ENCODE peak calls at places on chromosome 4, in six cellular contexts. One of them, this sample, is unnamed.

GRCh38 chr4:31234494-31234893 is 514.3 kb downstream of the PCDH7 start:
- DNase-seq in OCI-LY7: no peak
- DNase-seq in hepatocyte: peak
- DNase-seq in GM23248: no peak
- DNase-seq in lower lobe of right lung: no peak
- DNase-seq in brain microvascular endothelial cell: no peak
- DNase-seq in this sample: no peak

GRCh38 chr4:143616771-143617170 is 83.7 kb downstream of the FREM3 start:
- DNase-seq in OCI-LY7: no peak
- DNase-seq in brain microvascular endothelial cell: peak
- DNase-seq in hepatocyte: no peak
- DNase-seq in GM23248: peak
- DNase-seq in lower lobe of right lung: no peak
- DNase-seq in this sample: no peak

GRCh38 chr4:52618795-52619590 is 40.1 kb downstream of the USP46 start:
- DNase-seq in lower lobe of right lung: no peak
- DNase-seq in brain microvascular endothelial cell: no peak
- DNase-seq in OCI-LY7: no peak
- DNase-seq in hepatocyte: no peak
- DNase-seq in GM23248: no peak
- DNase-seq in this sample: no peak

GRCh38 chr4:6647582-6648230 is 7.2 kb downstream of the MRFAP1 start:
- DNase-seq in OCI-LY7: no peak
- DNase-seq in hepatocyte: no peak
- DNase-seq in GM23248: no peak
- DNase-seq in lower lobe of right lung: no peak
- DNase-seq in brain microvascular endothelial cell: no peak
- DNase-seq in this sample: no peak

GRCh38 chr4:82903737-82904136 is 3.2 kb downstream of the THAP9 start:
- DNase-seq in hepatocyte: no peak
- DNase-seq in brain microvascular endothelial cell: no peak
- DNase-seq in lower lobe of right lung: no peak
- DNase-seq in OCI-LY7: no peak
- DNase-seq in GM23248: no peak
- DNase-seq in this sample: no peak

GRCh38 chr4:77399831-77400230 is 205.8 kb upstream of the CXCL13 start:
- DNase-seq in GM23248: no peak
- DNase-seq in OCI-LY7: no peak
- DNase-seq in lower lobe of right lung: no peak
- DNase-seq in brain microvascular endothelial cell: no peak
- DNase-seq in hepatocyte: no peak
- DNase-seq in this sample: no peak

GRCh38 chr4:8167291-8167690 is 8.7 kb upstream of the ABLIM2 start:
- DNase-seq in brain microvascular endothelial cell: no peak
- DNase-seq in GM23248: no peak
- DNase-seq in OCI-LY7: no peak
- DNase-seq in lower lobe of right lung: peak
- DNase-seq in hepatocyte: no peak
- DNase-seq in this sample: no peak

GRCh38 chr4:100981447-100982204 is 365.7 kb downstream of the PPP3CA start:
- DNase-seq in brain microvascular endothelial cell: no peak
- DNase-seq in lower lobe of right lung: peak
- DNase-seq in OCI-LY7: no peak
- DNase-seq in GM23248: peak
- DNase-seq in hepatocyte: peak
- DNase-seq in this sample: no peak

GRCh38 chr4:48271048-48271452 is 1.4 kb upstream of the TEC start:
- DNase-seq in lower lobe of right lung: no peak
- DNase-seq in hepatocyte: no peak
- DNase-seq in OCI-LY7: peak
- DNase-seq in GM23248: no peak
- DNase-seq in brain microvascular endothelial cell: no peak
- DNase-seq in this sample: no peak

GRCh38 chr4:55758081-55758480 is 61.5 kb upstream of the EXOC1L start:
- DNase-seq in OCI-LY7: no peak
- DNase-seq in hepatocyte: no peak
- DNase-seq in lower lobe of right lung: no peak
- DNase-seq in GM23248: peak
- DNase-seq in brain microvascular endothelial cell: no peak
- DNase-seq in this sample: no peak

GRCh38 chr4:86443495-86443894 is 83.6 kb upstream of the MAPK10 start:
- DNase-seq in hepatocyte: no peak
- DNase-seq in OCI-LY7: no peak
- DNase-seq in brain microvascular endothelial cell: no peak
- DNase-seq in GM23248: no peak
- DNase-seq in lower lobe of right lung: no peak
- DNase-seq in this sample: no peak

GRCh38 chr4:150784939-150785338 is 203.0 kb downstream of the MAB21L2 start:
- DNase-seq in OCI-LY7: no peak
- DNase-seq in hepatocyte: no peak
- DNase-seq in GM23248: no peak
- DNase-seq in brain microvascular endothelial cell: no peak
- DNase-seq in lower lobe of right lung: no peak
- DNase-seq in this sample: no peak

GRCh38 chr4:123127218-123127617 is 204.8 kb upstream of the NUDT6 start:
- DNase-seq in lower lobe of right lung: no peak
- DNase-seq in brain microvascular endothelial cell: no peak
- DNase-seq in GM23248: peak
- DNase-seq in hepatocyte: no peak
- DNase-seq in OCI-LY7: peak
- DNase-seq in this sample: no peak

GRCh38 chr4:56288663-56289062 is 98.6 kb downstream of the AASDH start:
- DNase-seq in OCI-LY7: no peak
- DNase-seq in GM23248: no peak
- DNase-seq in brain microvascular endothelial cell: no peak
- DNase-seq in hepatocyte: no peak
- DNase-seq in lower lobe of right lung: no peak
- DNase-seq in this sample: no peak

GRCh38 chr4:72974694-72975487 is 94.6 kb downstream of the COX18 start:
- DNase-seq in brain microvascular endothelial cell: peak
- DNase-seq in hepatocyte: no peak
- DNase-seq in lower lobe of right lung: no peak
- DNase-seq in OCI-LY7: no peak
- DNase-seq in GM23248: peak
- DNase-seq in this sample: no peak

GRCh38 chr4:2291705-2292651 is 30.1 kb upstream of the MXD4 start:
- DNase-seq in GM23248: no peak
- DNase-seq in hepatocyte: peak
- DNase-seq in OCI-LY7: no peak
- DNase-seq in brain microvascular endothelial cell: no peak
- DNase-seq in lower lobe of right lung: no peak
- DNase-seq in this sample: peak

GRCh38 chr4:168803727-168804126 is 206.3 kb downstream of the CBR4 start:
- DNase-seq in OCI-LY7: no peak
- DNase-seq in brain microvascular endothelial cell: peak
- DNase-seq in GM23248: peak
- DNase-seq in lower lobe of right lung: no peak
- DNase-seq in hepatocyte: no peak
- DNase-seq in this sample: no peak

GRCh38 chr4:142815834-142816233 is 30.3 kb downstream of the INPP4B start:
- DNase-seq in hepatocyte: no peak
- DNase-seq in lower lobe of right lung: no peak
- DNase-seq in brain microvascular endothelial cell: peak
- DNase-seq in OCI-LY7: no peak
- DNase-seq in GM23248: peak
- DNase-seq in this sample: no peak

GRCh38 chr4:152316969-152317368 is 218.9 kb downstream of the FBXW7 start:
- DNase-seq in brain microvascular endothelial cell: no peak
- DNase-seq in GM23248: peak
- DNase-seq in OCI-LY7: no peak
- DNase-seq in hepatocyte: no peak
- DNase-seq in lower lobe of right lung: no peak
- DNase-seq in this sample: no peak

GRCh38 chr4:178612725-178613124 is 1170.5 kb upstream of the AGA start:
- DNase-seq in lower lobe of right lung: no peak
- DNase-seq in OCI-LY7: no peak
- DNase-seq in brain microvascular endothelial cell: no peak
- DNase-seq in hepatocyte: no peak
- DNase-seq in GM23248: no peak
- DNase-seq in this sample: no peak

GRCh38 chr4:8763966-8764901 is 107.4 kb downstream of the HMX1 start:
- DNase-seq in lower lobe of right lung: peak
- DNase-seq in brain microvascular endothelial cell: no peak
- DNase-seq in OCI-LY7: no peak
- DNase-seq in GM23248: no peak
- DNase-seq in hepatocyte: no peak
- DNase-seq in this sample: peak

GRCh38 chr4:158861766-158862165 is 92.9 kb downstream of the FNIP2 start:
- DNase-seq in brain microvascular endothelial cell: no peak
- DNase-seq in OCI-LY7: no peak
- DNase-seq in GM23248: no peak
- DNase-seq in lower lobe of right lung: no peak
- DNase-seq in hepatocyte: no peak
- DNase-seq in this sample: no peak

GRCh38 chr4:150250998-150251651 is 172.9 kb downstream of the DCLK2 start:
- DNase-seq in lower lobe of right lung: no peak
- DNase-seq in brain microvascular endothelial cell: no peak
- DNase-seq in OCI-LY7: no peak
- DNase-seq in GM23248: no peak
- DNase-seq in hepatocyte: peak
- DNase-seq in this sample: no peak

DNA sequence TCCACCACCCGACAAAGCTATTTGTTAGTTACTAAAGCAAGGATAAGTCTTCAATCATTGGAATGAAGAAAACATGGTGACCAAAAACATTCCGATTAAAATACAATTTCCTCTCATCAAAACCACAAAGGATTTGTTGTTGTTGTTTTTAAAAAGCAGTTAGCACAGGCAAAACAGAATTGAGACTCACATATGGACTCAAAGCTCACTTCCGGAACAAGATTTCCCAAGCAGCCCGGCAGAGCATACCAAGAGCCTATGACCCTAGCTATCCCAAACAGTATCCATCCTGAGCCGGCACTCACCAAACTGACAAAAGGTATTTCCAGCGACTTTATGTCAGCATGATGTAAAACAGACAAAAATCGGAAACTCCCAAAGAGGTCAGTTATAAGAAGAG is 39.9 kb downstream of the ADGRA3 start:
- DNase-seq in GM23248: no peak
- DNase-seq in lower lobe of right lung: no peak
- DNase-seq in hepatocyte: no peak
- DNase-seq in OCI-LY7: no peak
- DNase-seq in brain microvascular endothelial cell: no peak
- DNase-seq in this sample: no peak
- H3K4me3 ChIP-seq in GM23248: no peak
- H3K4me3 ChIP-seq in lower lobe of right lung: no peak
- H3K4me3 ChIP-seq in hepatocyte: no peak
- H3K4me3 ChIP-seq in OCI-LY7: no peak
- H3K4me3 ChIP-seq in brain microvascular endothelial cell: no peak
- H3K4me3 ChIP-seq in this sample: no peak

GRCh38 chr4:112348488-112349158 is 51.5 kb downstream of the ALPK1 start:
- DNase-seq in GM23248: peak
- DNase-seq in lower lobe of right lung: no peak
- DNase-seq in OCI-LY7: no peak
- DNase-seq in brain microvascular endothelial cell: peak
- DNase-seq in hepatocyte: peak
- DNase-seq in this sample: no peak
- H3K4me3 ChIP-seq in GM23248: peak
- H3K4me3 ChIP-seq in lower lobe of right lung: no peak
- H3K4me3 ChIP-seq in OCI-LY7: no peak
- H3K4me3 ChIP-seq in brain microvascular endothelial cell: peak
- H3K4me3 ChIP-seq in hepatocyte: no peak
- H3K4me3 ChIP-seq in this sample: no peak

GRCh38 chr4:154416183-154416543 is 75.4 kb downstream of the DCHS2 start:
- DNase-seq in brain microvascular endothelial cell: no peak
- DNase-seq in hepatocyte: peak
- DNase-seq in OCI-LY7: peak
- DNase-seq in GM23248: peak
- DNase-seq in lower lobe of right lung: no peak
- DNase-seq in this sample: peak
- H3K4me3 ChIP-seq in brain microvascular endothelial cell: peak
- H3K4me3 ChIP-seq in hepatocyte: peak
- H3K4me3 ChIP-seq in OCI-LY7: peak
- H3K4me3 ChIP-seq in GM23248: peak
- H3K4me3 ChIP-seq in lower lobe of right lung: peak
- H3K4me3 ChIP-seq in this sample: peak

GRCh38 chr4:11427201-11427996 is 1.3 kb downstream of the HS3ST1 start:
- DNase-seq in OCI-LY7: no peak
- DNase-seq in GM23248: no peak
- DNase-seq in lower lobe of right lung: no peak
- DNase-seq in brain microvascular endothelial cell: no peak
- DNase-seq in hepatocyte: peak
- DNase-seq in this sample: no peak
- H3K4me3 ChIP-seq in OCI-LY7: no peak
- H3K4me3 ChIP-seq in GM23248: no peak
- H3K4me3 ChIP-seq in lower lobe of right lung: peak
- H3K4me3 ChIP-seq in brain microvascular endothelial cell: peak
- H3K4me3 ChIP-seq in hepatocyte: peak
- H3K4me3 ChIP-seq in this sample: peak

GRCh38 chr4:108355523-108356208 is 186.9 kb upstream of the LEF1 start:
- DNase-seq in brain microvascular endothelial cell: no peak
- DNase-seq in GM23248: no peak
- DNase-seq in OCI-LY7: no peak
- DNase-seq in hepatocyte: no peak
- DNase-seq in lower lobe of right lung: no peak
- DNase-seq in this sample: no peak
- H3K4me3 ChIP-seq in brain microvascular endothelial cell: no peak
- H3K4me3 ChIP-seq in GM23248: no peak
- H3K4me3 ChIP-seq in OCI-LY7: no peak
- H3K4me3 ChIP-seq in hepatocyte: no peak
- H3K4me3 ChIP-seq in lower lobe of right lung: no peak
- H3K4me3 ChIP-seq in this sample: no peak

DNA sequence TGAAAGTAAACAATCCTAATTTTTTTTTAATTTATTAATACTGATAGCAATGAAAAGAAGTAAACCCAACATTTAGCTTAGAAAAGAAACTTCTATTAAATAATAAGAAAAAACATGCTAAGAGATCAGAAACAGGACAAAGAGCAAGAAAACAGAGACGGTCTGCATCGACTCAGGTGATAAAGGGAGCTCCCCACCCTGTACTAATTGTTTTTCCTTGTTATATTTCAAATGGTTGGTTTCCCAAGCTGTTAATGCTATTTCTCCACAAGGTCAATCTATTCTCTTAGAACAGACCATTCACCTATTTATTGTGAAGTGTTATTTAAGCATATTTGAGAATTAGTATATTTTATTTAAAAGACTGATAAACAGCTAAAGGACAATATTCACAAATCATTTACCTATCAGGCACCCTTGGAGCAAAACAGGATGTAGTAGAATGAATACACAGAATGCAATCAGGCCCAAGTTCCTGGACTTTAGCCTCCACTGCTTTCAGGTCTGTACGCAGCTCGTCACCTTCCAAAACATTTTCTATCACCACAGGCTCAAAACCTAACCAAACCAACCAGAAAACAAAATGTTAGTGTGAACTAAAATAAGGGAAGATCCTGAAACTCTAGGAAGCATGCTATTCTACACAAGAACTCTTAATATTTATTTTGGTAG is 5.5 kb downstream of the SEPSECS start:
- DNase-seq in GM23248: no peak
- DNase-seq in brain microvascular endothelial cell: no peak
- DNase-seq in lower lobe of right lung: no peak
- DNase-seq in hepatocyte: peak
- DNase-seq in OCI-LY7: no peak
- DNase-seq in this sample: no peak
- H3K4me3 ChIP-seq in GM23248: no peak
- H3K4me3 ChIP-seq in brain microvascular endothelial cell: no peak
- H3K4me3 ChIP-seq in lower lobe of right lung: no peak
- H3K4me3 ChIP-seq in hepatocyte: no peak
- H3K4me3 ChIP-seq in OCI-LY7: no peak
- H3K4me3 ChIP-seq in this sample: no peak

GRCh38 chr4:117093581-117093980 is 8.2 kb upstream of the TRAM1L1 start:
- DNase-seq in brain microvascular endothelial cell: peak
- DNase-seq in lower lobe of right lung: no peak
- DNase-seq in GM23248: no peak
- DNase-seq in hepatocyte: no peak
- DNase-seq in OCI-LY7: no peak
- DNase-seq in this sample: no peak
- H3K4me3 ChIP-seq in brain microvascular endothelial cell: no peak
- H3K4me3 ChIP-seq in lower lobe of right lung: no peak
- H3K4me3 ChIP-seq in GM23248: no peak
- H3K4me3 ChIP-seq in hepatocyte: no peak
- H3K4me3 ChIP-seq in OCI-LY7: no peak
- H3K4me3 ChIP-seq in this sample: no peak